ENCODE peak calls at places on chromosomes 16 and 17, in six cellular contexts. One of them, this sample, is unnamed.

GRCh38 chr17:58302171-58302918 is 21.6 kb upstream of the MPO start:
- DNase-seq in globus pallidus: no peak
- DNase-seq in HEK293T: no peak
- DNase-seq in GM13976: peak
- DNase-seq in skeletal muscle cell: no peak
- DNase-seq in osteocyte: peak
- DNase-seq in this sample: no peak

GRCh38 chr17:62765351-62765750 is 42.8 kb downstream of the MARCHF10 start:
- DNase-seq in globus pallidus: no peak
- DNase-seq in HEK293T: no peak
- DNase-seq in GM13976: no peak
- DNase-seq in skeletal muscle cell: no peak
- DNase-seq in osteocyte: no peak
- DNase-seq in this sample: no peak

GRCh38 chr17:57918017-57918895 is 37.0 kb downstream of the CUEDC1 start:
- DNase-seq in globus pallidus: no peak
- DNase-seq in HEK293T: no peak
- DNase-seq in GM13976: no peak
- DNase-seq in skeletal muscle cell: no peak
- DNase-seq in osteocyte: no peak
- DNase-seq in this sample: no peak

GRCh38 chr17:68790481-68790880 is 164.7 kb downstream of the ABCA8 start:
- DNase-seq in globus pallidus: no peak
- DNase-seq in HEK293T: no peak
- DNase-seq in GM13976: no peak
- DNase-seq in skeletal muscle cell: no peak
- DNase-seq in osteocyte: no peak
- DNase-seq in this sample: no peak

GRCh38 chr17:71142333-71142732 is 973.0 kb downstream of the KCNJ2 start:
- DNase-seq in globus pallidus: no peak
- DNase-seq in HEK293T: no peak
- DNase-seq in GM13976: no peak
- DNase-seq in skeletal muscle cell: no peak
- DNase-seq in osteocyte: no peak
- DNase-seq in this sample: no peak

GRCh38 chr16:78094166-78094565 is 5.3 kb upstream of the WWOX start:
- DNase-seq in globus pallidus: no peak
- DNase-seq in HEK293T: no peak
- DNase-seq in GM13976: no peak
- DNase-seq in skeletal muscle cell: no peak
- DNase-seq in osteocyte: no peak
- DNase-seq in this sample: no peak

GRCh38 chr17:81898029-81898866 is 3.8 kb upstream of the NPB start:
- DNase-seq in globus pallidus: no peak
- DNase-seq in HEK293T: no peak
- DNase-seq in GM13976: no peak
- DNase-seq in skeletal muscle cell: peak
- DNase-seq in osteocyte: peak
- DNase-seq in this sample: no peak

GRCh38 chr17:18905226-18905625 is 46.7 kb upstream of the SLC5A10 start:
- DNase-seq in globus pallidus: no peak
- DNase-seq in HEK293T: no peak
- DNase-seq in GM13976: no peak
- DNase-seq in skeletal muscle cell: no peak
- DNase-seq in osteocyte: no peak
- DNase-seq in this sample: no peak

GRCh38 chr16:22353188-22353919 is 21.1 kb downstream of the CDR2 start:
- DNase-seq in globus pallidus: no peak
- DNase-seq in HEK293T: no peak
- DNase-seq in GM13976: no peak
- DNase-seq in skeletal muscle cell: peak
- DNase-seq in osteocyte: no peak
- DNase-seq in this sample: no peak

GRCh38 chr17:42247734-42248133 is 28.5 kb downstream of the STAT5B start:
- DNase-seq in globus pallidus: no peak
- DNase-seq in HEK293T: no peak
- DNase-seq in GM13976: no peak
- DNase-seq in skeletal muscle cell: no peak
- DNase-seq in osteocyte: no peak
- DNase-seq in this sample: no peak

GRCh38 chr17:80663783-80664206 is 119.2 kb downstream of the RPTOR start:
- DNase-seq in globus pallidus: no peak
- DNase-seq in HEK293T: no peak
- DNase-seq in GM13976: no peak
- DNase-seq in skeletal muscle cell: peak
- DNase-seq in osteocyte: no peak
- DNase-seq in this sample: no peak

GRCh38 chr17:6427284-6427781 is 7.6 kb downstream of the AIPL1 start:
- DNase-seq in globus pallidus: no peak
- DNase-seq in HEK293T: no peak
- DNase-seq in GM13976: peak
- DNase-seq in skeletal muscle cell: no peak
- DNase-seq in osteocyte: no peak
- DNase-seq in this sample: no peak

GRCh38 chr17:37608369-37609169 is 649 bp downstream of the SYNRG start:
- DNase-seq in globus pallidus: peak
- DNase-seq in HEK293T: peak
- DNase-seq in GM13976: peak
- DNase-seq in skeletal muscle cell: no peak
- DNase-seq in osteocyte: no peak
- DNase-seq in this sample: peak

GRCh38 chr17:60506312-60506711 is 19.7 kb downstream of the APPBP2 start:
- DNase-seq in globus pallidus: no peak
- DNase-seq in HEK293T: no peak
- DNase-seq in GM13976: peak
- DNase-seq in skeletal muscle cell: peak
- DNase-seq in osteocyte: no peak
- DNase-seq in this sample: no peak

GRCh38 chr16:65774350-65774749 is 592.1 kb upstream of the CDH5 start:
- DNase-seq in globus pallidus: no peak
- DNase-seq in HEK293T: no peak
- DNase-seq in GM13976: no peak
- DNase-seq in skeletal muscle cell: no peak
- DNase-seq in osteocyte: no peak
- DNase-seq in this sample: no peak

This sample was measured in vagina.